ENCODE peak calls at places on chromosomes 2 and 18, in six cellular contexts. W is NCI-H69; O is stimulated activated CD8-positive, alpha-beta memory T cell treated with anti-CD3 and anti-CD28 coated beads, Interleukin-15, amount 100 ng/mL, for 24 hours; D is fibroblast of lung; L is activated naive CD4-positive, alpha-beta T cell; N is foreskin fibroblast. S is an unnamed sample.

GRCh38 chr2:210611466-210611865 is 55.1 kb downstream of the CPS1 start:
- DNase-seq in W (no peak), O (no peak), D (no peak), L (no peak), N (no peak), S (no peak)

GRCh38 chr2:176518823-176519222 is 249.6 kb downstream of the MTX2 start:
- DNase-seq in W (peak; percentile 75), O (no peak), D (no peak), L (no peak), N (no peak), S (peak; percentile 57)

GRCh38 chr2:182949572-182950189 is 83.2 kb upstream of the FRZB start:
- DNase-seq in W (peak; percentile 44), O (no peak), D (no peak), L (no peak), N (peak; percentile 10), S (peak; percentile 44)

GRCh38 chr2:113705982-113706523 is 50.4 kb downstream of the SLC35F5 start:
- DNase-seq in W (peak; percentile 18), O (no peak), D (no peak), L (no peak), N (no peak), S (no peak)

GRCh38 chr18:78996741-78997490 is 17.3 kb downstream of the SALL3 start:
- DNase-seq in W (no peak), O (no peak), D (no peak), L (no peak), N (no peak), S (no peak)

GRCh38 chr2:102155131-102155702 is 12.7 kb downstream of the IL1R1 start:
- DNase-seq in W (no peak), O (no peak), D (no peak), L (no peak), N (no peak), S (no peak)

GRCh38 chr18:36808681-36809080 is 20.1 kb downstream of the TPGS2 start:
- DNase-seq in W (no peak), O (no peak), D (no peak), L (no peak), N (peak; percentile 71), S (no peak)

GRCh38 chr18:6203791-6204190 is 210.9 kb downstream of the L3MBTL4 start:
- DNase-seq in W (peak; percentile 86), O (no peak), D (no peak), L (no peak), N (no peak), S (no peak)

GRCh38 chr2:155528034-155528433 is 804.5 kb downstream of the NR4A2 start:
- DNase-seq in W (no peak), O (no peak), D (no peak), L (no peak), N (no peak), S (no peak)

GRCh38 chr2:86556508-86556907 is 6.7 kb downstream of the CHMP3 start:
- DNase-seq in W (no peak), O (no peak), D (no peak), L (no peak), N (no peak), S (no peak)

GRCh38 chr2:191650896-191651773 is 26.8 kb upstream of the NABP1 start:
- DNase-seq in W (no peak), O (no peak), D (no peak), L (no peak), N (no peak), S (no peak)

GRCh38 chr2:100394111-100394641 is 23.3 kb downstream of the CHST10 start:
- DNase-seq in W (no peak), O (no peak), D (no peak), L (no peak), N (no peak), S (no peak)

GRCh38 chr2:37654932-37655331 is 16.5 kb downstream of the CDC42EP3 start:
- DNase-seq in W (peak; percentile 92), O (no peak), D (no peak), L (no peak), N (no peak), S (no peak)

GRCh38 chr2:157809212-157809611 is 66.9 kb downstream of the ACVR1 start:
- DNase-seq in W (peak; percentile 8), O (no peak), D (peak; percentile 82), L (no peak), N (no peak), S (no peak)

GRCh38 chr2:204977914-204978313 is 432.6 kb downstream of the PARD3B start:
- DNase-seq in W (peak; percentile 18), O (no peak), D (no peak), L (no peak), N (no peak), S (no peak)

GRCh38 chr2:79723830-79724229 is 211.0 kb downstream of the CTNNA2 start:
- DNase-seq in W (no peak), O (no peak), D (peak; percentile 81), L (no peak), N (peak; percentile 59), S (peak; percentile 83)

GRCh38 chr18:24559474-24560018 is 99.1 kb downstream of the HRH4 start:
- DNase-seq in W (peak; percentile 74), O (no peak), D (no peak), L (no peak), N (no peak), S (no peak)

GRCh38 chr2:231886071-231886681 is 40.0 kb downstream of the NPPC start:
- DNase-seq in W (no peak), O (no peak), D (no peak), L (no peak), N (no peak), S (no peak)

GRCh38 chr2:230865766-230866703 is 1.3 kb downstream of the ITM2C start:
- DNase-seq in W (peak; percentile 26), O (no peak), D (no peak), L (no peak), N (no peak), S (no peak)

GRCh38 chr2:45237128-45237527 is 227.9 kb upstream of the SIX2 start:
- DNase-seq in W (peak; percentile 69), O (no peak), D (peak; percentile 46), L (no peak), N (no peak), S (peak; percentile 26)

GRCh38 chr2:84836215-84836614 is 44.7 kb downstream of the TRABD2A start:
- DNase-seq in W (no peak), O (no peak), D (no peak), L (no peak), N (no peak), S (no peak)

GRCh38 chr2:161556440-161556839 is 67.8 kb upstream of the SLC4A10 start:
- DNase-seq in W (peak; percentile 5), O (no peak), D (no peak), L (no peak), N (no peak), S (no peak)

GRCh38 chr2:138814123-138814883 is 34.1 kb upstream of the NXPH2 start:
- DNase-seq in W (peak; percentile 88), O (no peak), D (no peak), L (no peak), N (no peak), S (no peak)

GRCh38 chr2:121513597-121514333 is 16.9 kb upstream of the RNU4ATAC start:
- DNase-seq in W (no peak), O (no peak), D (no peak), L (no peak), N (no peak), S (no peak)

GRCh38 chr2:218631837-218632236 is 24.1 kb downstream of the PLCD4 start:
- DNase-seq in W (peak; percentile 19), O (no peak), D (no peak), L (no peak), N (no peak), S (no peak)

GRCh38 chr2:234880551-234881211 is 71.1 kb upstream of the SH3BP4 start:
- DNase-seq in W (peak; percentile 75), O (no peak), D (peak; percentile 98), L (no peak), N (peak; percentile 92), S (peak; percentile 76)

GRCh38 chr18:35732652-35733051 is 151.1 kb downstream of the GALNT1 start:
- DNase-seq in W (no peak), O (no peak), D (peak; percentile 12), L (no peak), N (peak; percentile 74), S (peak; percentile 42)

GRCh38 chr2:9613291-9613690 is 17.5 kb downstream of the YWHAQ start:
- DNase-seq in W (no peak), O (no peak), D (peak; percentile 95), L (no peak), N (peak; percentile 51), S (no peak)

GRCh38 chr18:70422061-70422965 is 133.5 kb downstream of the SOCS6 start:
- DNase-seq in W (peak; percentile 58), O (no peak), D (peak; percentile 95), L (no peak), N (peak; percentile 96), S (peak; percentile 90)

GRCh38 chr2:120306091-120306490 is 39.8 kb upstream of the INHBB start:
- DNase-seq in W (no peak), O (no peak), D (no peak), L (no peak), N (no peak), S (no peak)

GRCh38 chr18:55579471-55579870 is 8.5 kb downstream of the TCF4 start:
- DNase-seq in W (peak; percentile 43), O (no peak), D (peak; percentile 75), L (no peak), N (no peak), S (no peak)

GRCh38 chr2:146143971-146144370 is 1624.1 kb upstream of the ZEB2 start:
- DNase-seq in W (no peak), O (no peak), D (no peak), L (no peak), N (peak; percentile 2), S (no peak)

GRCh38 chr2:149562304-149562703 is 25.3 kb downstream of the MMADHC start:
- DNase-seq in W (peak; percentile 54), O (no peak), D (peak; percentile 38), L (no peak), N (no peak), S (no peak)

GRCh38 chr2:169877406-169877805 is 50.2 kb downstream of the UBR3 start:
- DNase-seq in W (peak; percentile 1), O (no peak), D (peak; percentile 54), L (no peak), N (peak; percentile 4), S (no peak)

GRCh38 chr2:152171733-152172132 is 3.8 kb downstream of the STAM2 start:
- DNase-seq in W (no peak), O (no peak), D (no peak), L (no peak), N (no peak), S (no peak)

GRCh38 chr2:88116669-88117432 is 11.0 kb downstream of the FABP1 start:
- DNase-seq in W (no peak), O (no peak), D (no peak), L (no peak), N (no peak), S (no peak)

GRCh38 chr2:127143851-127144782 is 37.2 kb upstream of the BIN1 start:
- DNase-seq in W (no peak), O (no peak), D (peak; percentile 55), L (no peak), N (peak; percentile 77), S (peak; percentile 24)

GRCh38 chr2:229174794-229175529 is 96.1 kb downstream of the PID1 start:
- DNase-seq in W (no peak), O (no peak), D (peak; percentile 56), L (no peak), N (peak; percentile 60), S (peak; percentile 59)

GRCh38 chr18:62759704-62760402 is 44.5 kb downstream of the PHLPP1 start:
- DNase-seq in W (no peak), O (no peak), D (peak; percentile 71), L (no peak), N (peak; percentile 20), S (peak; percentile 54)

GRCh38 chr2:219127236-219127635 is 33.4 kb downstream of the NHEJ1 start:
- DNase-seq in W (no peak), O (no peak), D (no peak), L (no peak), N (no peak), S (no peak)